ENCODE peak calls at places on chromosomes 13 and 19, in ten cellular contexts. P is NB4, X is tibial nerve, I is cardiac muscle cell, T is GM12865, O is PC-9, G is right atrium auricular region, D is adrenal gland, N is AG10803, J is HCT116. V is an unnamed sample.

GRCh38 chr19:32599736-32600157 is 18.8 kb downstream of the PDCD5 start:
- DNase-seq in P (peak; percentile 68), X (no peak), I (peak; percentile 63), T (peak; percentile 73), O (peak; percentile 13), G (no peak), D (no peak), N (peak; percentile 70), J (peak; percentile 55), V (peak; percentile 19)

GRCh38 chr13:21343659-21344058 is 115.4 kb downstream of the ZDHHC20 start:
- DNase-seq in P (peak; percentile 11), X (no peak), I (no peak), T (no peak), O (no peak), G (no peak), D (no peak), N (no peak), J (no peak), V (no peak)

GRCh38 chr19:13920940-13921744 is 15.1 kb downstream of the CC2D1A start:
- DNase-seq in P (peak; percentile 80), X (no peak), I (no peak), T (peak; percentile 71), O (no peak), G (no peak), D (no peak), N (peak; percentile 57), J (peak; percentile 39), V (no peak)

GRCh38 chr13:94411747-94412146 is 67.7 kb downstream of the DCT start:
- DNase-seq in P (no peak), X (no peak), I (no peak), T (no peak), O (no peak), G (no peak), D (no peak), N (no peak), J (no peak), V (no peak)

GRCh38 chr19:1417145-1417544 is 9.8 kb downstream of the DAZAP1 start:
- DNase-seq in P (no peak), X (no peak), I (no peak), T (no peak), O (no peak), G (no peak), D (peak; percentile 77), N (peak; percentile 69), J (no peak), V (no peak)

GRCh38 chr13:89455741-89456140 is 1784.6 kb downstream of the SLITRK5 start:
- DNase-seq in P (no peak), X (no peak), I (no peak), T (no peak), O (peak; percentile 35), G (no peak), D (no peak), N (no peak), J (no peak), V (no peak)

GRCh38 chr13:95355491-95355890 is 54.2 kb upstream of the ABCC4 start:
- DNase-seq in P (no peak), X (no peak), I (no peak), T (no peak), O (no peak), G (no peak), D (no peak), N (peak; percentile 44), J (no peak), V (no peak)

GRCh38 chr13:20566424-20566916 is 487 bp upstream of the IFT88 start:
- DNase-seq in P (no peak), X (no peak), I (no peak), T (no peak), O (no peak), G (peak; percentile 66), D (peak; percentile 84), N (peak; percentile 63), J (peak; percentile 48), V (peak; percentile 39)

GRCh38 chr13:42794572-42795275 is 13.3 kb downstream of the FAM216B start:
- DNase-seq in P (no peak), X (no peak), I (no peak), T (no peak), O (no peak), G (no peak), D (no peak), N (peak; percentile 29), J (no peak), V (no peak)

GRCh38 chr19:11404588-11405258 is 14.4 kb downstream of the RGL3 start:
- DNase-seq in P (no peak), X (no peak), I (no peak), T (no peak), O (no peak), G (no peak), D (peak; percentile 65), N (no peak), J (no peak), V (no peak)

GRCh38 chr19:55802281-55802680 is 29.5 kb downstream of the NLRP11 start:
- DNase-seq in P (no peak), X (no peak), I (no peak), T (no peak), O (no peak), G (no peak), D (no peak), N (no peak), J (no peak), V (no peak)

GRCh38 chr13:35140321-35140720 is 198.3 kb downstream of the NBEA start:
- DNase-seq in P (no peak), X (no peak), I (no peak), T (no peak), O (no peak), G (no peak), D (no peak), N (peak; percentile 35), J (no peak), V (peak; percentile 86)

GRCh38 chr19:11849264-11849615 is 714 bp downstream of the ZNF439 start:
- DNase-seq in P (peak; percentile 83), X (no peak), I (no peak), T (no peak), O (no peak), G (no peak), D (no peak), N (peak; percentile 1), J (no peak), V (no peak)

GRCh38 chr13:30193279-30194234 is 113.8 kb downstream of the KATNAL1 start:
- DNase-seq in P (no peak), X (no peak), I (no peak), T (peak; percentile 74), O (no peak), G (no peak), D (no peak), N (no peak), J (no peak), V (no peak)

GRCh38 chr13:49904729-49905456 is 31.2 kb downstream of the SPRYD7 start:
- DNase-seq in P (no peak), X (no peak), I (no peak), T (no peak), O (no peak), G (no peak), D (no peak), N (no peak), J (no peak), V (no peak)

DNA sequence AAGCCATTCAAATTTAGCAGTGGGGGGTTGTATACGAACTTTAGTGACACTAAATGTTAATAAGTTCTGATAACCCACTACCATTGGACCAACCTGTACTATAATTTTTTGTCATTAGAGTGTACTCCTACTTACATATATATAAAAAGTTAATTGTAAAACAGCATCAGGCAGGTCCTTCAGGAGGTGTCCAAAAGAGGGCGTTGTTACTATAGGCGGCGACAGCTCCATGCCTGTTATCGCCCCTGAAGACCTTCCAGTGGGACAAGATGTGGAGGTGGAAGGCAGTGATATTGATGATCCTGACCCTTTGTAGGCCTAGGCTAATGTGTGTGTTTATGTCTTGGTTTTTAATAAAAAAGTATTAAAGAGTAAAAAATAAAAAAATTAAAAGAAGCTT is 27.5 kb downstream of the SPRYD7 start:
- DNase-seq in P (peak; percentile 44), X (no peak), I (no peak), T (no peak), O (no peak), G (no peak), D (no peak), N (no peak), J (peak; percentile 2), V (no peak)
- TF ChIP-seq CTCF in P (peak; percentile 16), X (no peak), I (no peak), T (no peak), O (no peak), G (no peak), D (no peak), N (no peak), J (peak; percentile 37), V (peak; percentile 12)

GRCh38 chr13:58455094-58455493 is 823.5 kb downstream of the PCDH17 start:
- DNase-seq in P (no peak), X (no peak), I (no peak), T (no peak), O (no peak), G (no peak), D (no peak), N (no peak), J (no peak), V (no peak)
- H3K4me3 ChIP-seq in P (no peak overlapping the region), X (no peak overlapping the region), I (no peak overlapping the region), T (no peak overlapping the region), O (no peak overlapping the region), G (no peak overlapping the region), D (no peak overlapping the region), N (no peak overlapping the region), J (no peak overlapping the region), V (no peak overlapping the region)

GRCh38 chr13:40127925-40128324 is 472.5 kb downstream of the COG6 start:
- DNase-seq in P (no peak), X (no peak), I (no peak), T (no peak), O (no peak), G (no peak), D (no peak), N (no peak), J (no peak), V (no peak)
- TF ChIP-seq CTCF in P (no peak), X (no peak), I (no peak), T (no peak), O (no peak), G (no peak), D (no peak), N (no peak), J (no peak), V (no peak)

GRCh38 chr19:50322931-50323781 is 6.0 kb downstream of the KCNC3 start:
- DNase-seq in P (no peak), X (no peak), I (no peak), T (no peak), O (no peak), G (no peak), D (no peak), N (no peak), J (no peak), V (no peak)

GRCh38 chr19:50322234-50322633 is 6.9 kb downstream of the KCNC3 start:
- DNase-seq in P (no peak), X (no peak), I (no peak), T (no peak), O (no peak), G (no peak), D (no peak), N (no peak), J (no peak), V (no peak)

GRCh38 chr19:50324331-50324730 is 4.8 kb downstream of the KCNC3 start:
- DNase-seq in P (no peak), X (no peak), I (no peak), T (no peak), O (no peak), G (no peak), D (no peak), N (no peak), J (no peak), V (no peak)

GRCh38 chr19:50325310-50326100 is 3.7 kb downstream of the KCNC3 start:
- DNase-seq in P (peak; percentile 67), X (no peak), I (peak; percentile 96), T (peak; percentile 85), O (peak; percentile 72), G (no peak), D (peak; percentile 60), N (peak; percentile 16), J (peak; percentile 73), V (no peak)

GRCh38 chr19:50323782-50324133 is 5.4 kb downstream of the KCNC3 start:
- DNase-seq in P (no peak), X (no peak), I (no peak), T (no peak), O (no peak), G (no peak), D (no peak), N (no peak), J (no peak), V (no peak)
- H3K4me3 ChIP-seq in P (no peak overlapping the region), X (no peak overlapping the region), I (no peak overlapping the region), T (no peak overlapping the region), O (no peak overlapping the region), G (no peak overlapping the region), D (no peak overlapping the region), N (no peak overlapping the region), J (no peak overlapping the region), V (no peak overlapping the region)